ENCODE peak calls at places on chromosome 7, in five cellular contexts. One of them, this sample, is unnamed.

GRCh38 chr7:31935115-31935514 is 135.1 kb downstream of the PDE1C start:
- DNase-seq in GM19239: no peak
- DNase-seq in ovary: no peak
- DNase-seq in left ventricle myocardium inferior: no peak
- DNase-seq in glomerular endothelial cell: no peak
- DNase-seq in this sample: no peak

GRCh38 chr7:142301299-142301698 is 43.4 kb upstream of the PRSS58 start:
- DNase-seq in left ventricle myocardium inferior: no peak
- DNase-seq in ovary: no peak
- DNase-seq in GM19239: no peak
- DNase-seq in glomerular endothelial cell: no peak
- DNase-seq in this sample: no peak

GRCh38 chr7:96861-97260 is 95.5 kb upstream of the FAM20C start:
- DNase-seq in left ventricle myocardium inferior: no peak
- DNase-seq in ovary: no peak
- DNase-seq in glomerular endothelial cell: no peak
- DNase-seq in GM19239: no peak
- DNase-seq in this sample: no peak

GRCh38 chr7:157250605-157251228 is 86.1 kb upstream of the DNAJB6 start:
- DNase-seq in left ventricle myocardium inferior: no peak
- DNase-seq in GM19239: peak; percentile 25
- DNase-seq in ovary: no peak
- DNase-seq in glomerular endothelial cell: peak; percentile 36
- DNase-seq in this sample: peak; percentile 78

GRCh38 chr7:76281706-76282343 is 20.6 kb upstream of the HSPB1 start:
- DNase-seq in glomerular endothelial cell: no peak
- DNase-seq in ovary: no peak
- DNase-seq in left ventricle myocardium inferior: no peak
- DNase-seq in GM19239: no peak
- DNase-seq in this sample: no peak

GRCh38 chr7:140304071-140304799 is 94.1 kb downstream of the SLC37A3 start:
- DNase-seq in GM19239: no peak
- DNase-seq in glomerular endothelial cell: no peak
- DNase-seq in ovary: no peak
- DNase-seq in left ventricle myocardium inferior: no peak
- DNase-seq in this sample: peak; percentile 9

GRCh38 chr7:42931447-42931833 is 534 bp downstream of the PSMA2 start:
- DNase-seq in ovary: no peak
- DNase-seq in glomerular endothelial cell: no peak
- DNase-seq in left ventricle myocardium inferior: no peak
- DNase-seq in GM19239: no peak
- DNase-seq in this sample: peak; percentile 66

GRCh38 chr7:29038463-29038862 is 80.3 kb upstream of the TRIL start:
- DNase-seq in ovary: no peak
- DNase-seq in GM19239: no peak
- DNase-seq in glomerular endothelial cell: no peak
- DNase-seq in left ventricle myocardium inferior: no peak
- DNase-seq in this sample: peak; percentile 66

GRCh38 chr7:158369866-158370265 is 217.8 kb downstream of the PTPRN2 start:
- DNase-seq in glomerular endothelial cell: no peak
- DNase-seq in left ventricle myocardium inferior: no peak
- DNase-seq in ovary: no peak
- DNase-seq in GM19239: no peak
- DNase-seq in this sample: no peak

GRCh38 chr7:40983106-40983505 is 719.8 kb downstream of the INHBA start:
- DNase-seq in GM19239: no peak
- DNase-seq in ovary: no peak
- DNase-seq in glomerular endothelial cell: no peak
- DNase-seq in left ventricle myocardium inferior: no peak
- DNase-seq in this sample: no peak

GRCh38 chr7:94654764-94655561 is 970 bp downstream of the SGCE start:
- DNase-seq in left ventricle myocardium inferior: peak; percentile 34
- DNase-seq in GM19239: no peak
- DNase-seq in glomerular endothelial cell: no peak
- DNase-seq in ovary: peak; percentile 64
- DNase-seq in this sample: peak; percentile 70

GRCh38 chr7:83065714-83066113 is 97.0 kb downstream of the PCLO start:
- DNase-seq in glomerular endothelial cell: peak; percentile 23
- DNase-seq in left ventricle myocardium inferior: no peak
- DNase-seq in GM19239: no peak
- DNase-seq in ovary: no peak
- DNase-seq in this sample: peak; percentile 18

GRCh38 chr7:157523766-157524421 is 187.1 kb downstream of the DNAJB6 start:
- DNase-seq in ovary: no peak
- DNase-seq in glomerular endothelial cell: no peak
- DNase-seq in left ventricle myocardium inferior: no peak
- DNase-seq in GM19239: no peak
- DNase-seq in this sample: no peak

GRCh38 chr7:129118182-129118581 is 26.3 kb upstream of the TSPAN33 start:
- DNase-seq in ovary: no peak
- DNase-seq in left ventricle myocardium inferior: no peak
- DNase-seq in GM19239: no peak
- DNase-seq in glomerular endothelial cell: no peak
- DNase-seq in this sample: no peak